ENCODE peak calls at places on chromosomes 2 and 18, in ten cellular contexts. I, V, D, L, B, A, P, R, U and J are unnamed samples. For H3K36me3 and H3K9me3, the result is how much of the 10 kb centered on the place peaks cover.

GRCh38 chr2:53130441-53130943 is 637.1 kb upstream of the CHAC2 start:
- DNase-seq in P (no peak), U (no peak), L (no peak), V (no peak), B (no peak), I (no peak), R (no peak), A (no peak), D (no peak), J (no peak)

GRCh38 chr2:208125242-208125641 is 918 bp upstream of the CRYGD start:
- DNase-seq in V (no peak), A (no peak), I (no peak), P (no peak), U (no peak), D (no peak), R (no peak), L (no peak), B (no peak), J (no peak)

GRCh38 chr2:230942920-230943896 is 18.2 kb upstream of the GPR55 start:
- DNase-seq in V (peak), R (no peak), B (no peak), P (no peak), A (no peak), U (peak), L (no peak), I (no peak), D (peak), J (no peak)

GRCh38 chr2:38187416-38188127 is 111.6 kb upstream of the CYP1B1 start:
- DNase-seq in V (no peak), D (no peak), L (peak), I (no peak), A (no peak), R (peak), B (peak), P (no peak), U (no peak), J (peak)

GRCh38 chr2:213043566-213043965 is 107.8 kb downstream of the IKZF2 start:
- DNase-seq in B (no peak), D (no peak), P (no peak), A (no peak), I (no peak), L (no peak), U (peak), R (no peak), V (no peak), J (no peak)

GRCh38 chr18:49471532-49471931 is 11.1 kb upstream of the DYM start:
- DNase-seq in L (no peak), A (no peak), P (no peak), U (no peak), V (no peak), R (no peak), I (no peak), D (no peak), B (no peak), J (no peak)

GRCh38 chr2:158015428-158016076 is 86.1 kb upstream of the UPP2 start:
- DNase-seq in I (no peak), P (no peak), D (no peak), A (no peak), R (no peak), U (peak), B (no peak), V (no peak), L (no peak), J (no peak)

GRCh38 chr2:102301867-102302362 is 9.4 kb upstream of the IL1RL1 start:
- DNase-seq in L (no peak), D (peak), B (no peak), I (no peak), V (peak), P (peak), U (peak), A (peak), R (peak), J (no peak)

GRCh38 chr2:1136071-1136470 is 185.4 kb downstream of the SNTG2 start:
- DNase-seq in U (no peak), P (no peak), D (no peak), B (no peak), R (no peak), L (no peak), I (peak), A (no peak), V (peak), J (no peak)

GRCh38 chr2:126809357-126809756 is 89.3 kb upstream of the TEX51 start:
- DNase-seq in B (no peak), I (no peak), V (peak), A (no peak), U (no peak), D (no peak), P (no peak), L (no peak), R (no peak), J (no peak)

GRCh38 chr2:71910277-71910676 is 237.4 kb downstream of the CYP26B1 start:
- DNase-seq in V (no peak), B (no peak), U (no peak), P (no peak), I (no peak), D (no peak), L (no peak), R (no peak), A (no peak), J (no peak)

GRCh38 chr2:70983506-70984227 is 5.2 kb downstream of the ANKRD53 start:
- DNase-seq in I (peak), D (no peak), R (no peak), U (no peak), P (no peak), L (no peak), V (peak), A (no peak), B (peak), J (peak)

GRCh38 chr18:23828426-23828825 is 139.2 kb downstream of the LAMA3 start:
- DNase-seq in V (no peak), B (no peak), I (no peak), L (no peak), D (peak), P (peak), R (peak), U (peak), A (no peak), J (no peak)

GRCh38 chr2:95323347-95324155 is 26.4 kb downstream of the KCNIP3 start:
- DNase-seq in D (no peak), L (no peak), U (no peak), I (peak), R (peak), V (peak), B (no peak), P (no peak), A (no peak), J (peak)

GRCh38 chr2:182381225-182381624 is 45.6 kb downstream of the PDE1A start:
- DNase-seq in I (no peak), A (no peak), D (no peak), R (no peak), B (no peak), V (no peak), L (no peak), P (no peak), U (no peak), J (no peak)

GRCh38 chr2:152740743-152741328 is 22.4 kb downstream of the ARL6IP6 start:
- DNase-seq in U (peak), A (no peak), R (peak), D (no peak), B (no peak), P (no peak), I (no peak), V (no peak), L (no peak), J (no peak)

GRCh38 chr18:50398947-50399346 is 24.1 kb downstream of the SKA1 start:
- DNase-seq in V (peak), D (no peak), U (no peak), A (no peak), I (no peak), R (no peak), P (no peak), L (no peak), B (no peak), J (no peak)

GRCh38 chr2:101114815-101115214 is 36.4 kb downstream of the TBC1D8 start:
- DNase-seq in U (no peak), A (no peak), D (no peak), I (peak), L (peak), R (no peak), P (no peak), B (no peak), V (no peak), J (peak)

GRCh38 chr2:67612576-67612981 is 215.4 kb downstream of the ETAA1 start:
- DNase-seq in D (no peak), A (no peak), B (no peak), P (no peak), L (no peak), U (no peak), V (no peak), R (no peak), I (no peak), J (no peak)

GRCh38 chr2:19733390-19733789 is 168.4 kb downstream of the TTC32 start:
- DNase-seq in R (no peak), I (no peak), L (no peak), A (no peak), U (no peak), B (no peak), V (no peak), P (no peak), D (no peak), J (no peak)

GRCh38 chr2:109170645-109171044 is 41.6 kb downstream of the SH3RF3 start:
- DNase-seq in V (peak), A (no peak), U (no peak), I (no peak), D (no peak), P (no peak), L (no peak), B (no peak), R (no peak), J (no peak)

GRCh38 chr18:22103664-22104031 is 65.7 kb upstream of the GATA6 start:
- DNase-seq in B (no peak), A (no peak), R (no peak), V (no peak), P (no peak), I (no peak), L (no peak), D (no peak), U (no peak), J (no peak)

GRCh38 chr2:230666885-230667712 is 45.5 kb upstream of the CAB39 start:
- DNase-seq in A (no peak), U (no peak), R (no peak), I (no peak), L (no peak), D (no peak), P (no peak), V (peak), B (no peak), J (no peak)

GRCh38 chr2:43714164-43714563 is 37.9 kb upstream of the C1GALT1C1L start:
- DNase-seq in U (no peak), V (no peak), D (no peak), L (no peak), B (no peak), I (no peak), R (no peak), A (no peak), P (no peak), J (no peak)

GRCh38 chr18:12391487-12392136 is 14.6 kb upstream of the AFG3L2 start:
- DNase-seq in U (peak), L (no peak), V (peak), P (peak), A (peak), D (peak), I (peak), R (peak), B (peak), J (peak)

GRCh38 chr2:215769246-215769645 is 244.1 kb downstream of the MREG start:
- DNase-seq in L (no peak), P (no peak), R (no peak), V (no peak), A (no peak), B (no peak), I (no peak), U (no peak), D (no peak), J (no peak)

GRCh38 chr2:136344339-136344738 is 226.4 kb upstream of the CXCR4 start:
- DNase-seq in U (no peak), D (no peak), V (no peak), R (no peak), I (no peak), A (no peak), P (no peak), L (no peak), B (no peak), J (no peak)

GRCh38 chr2:237143676-237144440 is 58.2 kb downstream of the COPS8 start:
- DNase-seq in A (no peak), P (no peak), B (no peak), I (no peak), L (no peak), R (no peak), V (no peak), U (no peak), D (no peak), J (no peak)

GRCh38 chr2:197310940-197311485 is 433 bp upstream of the ANKRD44 start:
- DNase-seq in L (no peak), B (no peak), I (no peak), A (no peak), U (no peak), R (no peak), P (no peak), V (no peak), D (no peak), J (no peak)

GRCh38 chr2:28545590-28546195 is 49.8 kb downstream of the PLB1 start:
- DNase-seq in V (no peak), R (no peak), D (no peak), L (no peak), B (no peak), P (no peak), A (no peak), U (peak), I (no peak), J (no peak)

GRCh38 chr2:45299361-45299760 is 290.1 kb upstream of the SIX2 start:
- DNase-seq in L (no peak), A (no peak), B (no peak), D (no peak), U (no peak), V (no peak), P (no peak), R (no peak), I (no peak), J (no peak)

GRCh38 chr2:150581717-150582472 is 94.4 kb upstream of the RND3 start:
- DNase-seq in L (no peak), R (no peak), D (no peak), U (no peak), V (no peak), A (no peak), P (no peak), I (no peak), B (no peak), J (no peak)

GRCh38 chr2:62195421-62196277 is at the start of gene B3GNT2:
- DNase-seq in B (peak), A (peak), V (peak), U (peak), L (peak), I (peak), P (peak), R (peak), D (peak), J (peak)

GRCh38 chr2:96965781-96966514 is 20.4 kb downstream of the FAM178B start:
- DNase-seq in P (no peak), V (no peak), D (no peak), U (no peak), R (no peak), L (no peak), B (no peak), I (no peak), A (no peak), J (no peak)

GRCh38 chr18:78595453-78595852 is 384.2 kb upstream of the SALL3 start:
- DNase-seq in U (no peak), R (no peak), B (no peak), P (no peak), A (no peak), I (no peak), V (no peak), D (no peak), L (no peak), J (no peak)

GRCh38 chr2:102142829-102143449 is 393 bp downstream of the IL1R1 start:
- DNase-seq in B (no peak), U (peak), I (no peak), L (no peak), R (no peak), A (peak), D (no peak), V (peak), P (no peak), J (no peak)

GRCh38 chr2:25854613-25855012 is 23.7 kb downstream of the ASXL2 start:
- DNase-seq in P (no peak), R (no peak), L (no peak), A (no peak), I (no peak), U (no peak), B (no peak), D (no peak), V (no peak), J (no peak)

GRCh38 chr2:25856377-25856776 is 21.9 kb downstream of the ASXL2 start:
- DNase-seq in R (no peak), D (no peak), P (no peak), A (no peak), V (peak), B (no peak), U (no peak), L (no peak), I (peak), J (no peak)

GRCh38 chr2:25851740-25852503 is 26.4 kb downstream of the ASXL2 start:
- DNase-seq in R (peak), U (peak), L (no peak), P (peak), A (peak), D (no peak), V (no peak), I (no peak), B (no peak), J (no peak)

GRCh38 chr2:25855065-25855464 is 23.2 kb downstream of the ASXL2 start:
- DNase-seq in R (no peak), P (no peak), I (no peak), L (no peak), A (no peak), B (no peak), D (no peak), V (no peak), U (no peak), J (no peak)

GRCh38 chr2:25853038-25853638 is 25.1 kb downstream of the ASXL2 start:
- DNase-seq in V (no peak), D (no peak), P (no peak), I (no peak), U (peak), R (no peak), A (no peak), B (no peak), L (no peak), J (no peak)
- H3K27ac ChIP-seq in V (no peak), D (no peak), P (no peak), I (no peak), U (peak), R (no peak), A (no peak), B (no peak), L (no peak), J (no peak)

GRCh38 chr2:187519419-187520120 is 34.7 kb downstream of the TFPI start:
- DNase-seq in U (no peak), A (no peak), I (no peak), P (no peak), D (no peak), V (peak), R (no peak), L (no peak), B (no peak), J (no peak)
- H3K36me3 ChIP-seq in U (under half), A (under half), I (under half), P (under half), D (under half), V (under half), R (under half), L (under half), B (half or more), J (under half)

GRCh38 chr2:239716009-239716408 is 309.1 kb downstream of the NDUFA10 start:
- DNase-seq in B (no peak), A (no peak), L (no peak), U (no peak), I (no peak), P (no peak), V (no peak), D (no peak), R (no peak), J (no peak)

GRCh38 chr2:239715202-239715601 is 309.9 kb downstream of the NDUFA10 start:
- DNase-seq in L (no peak), D (no peak), P (no peak), A (no peak), U (no peak), V (peak), I (no peak), R (no peak), B (peak), J (no peak)

GRCh38 chr2:239715606-239716005 is 309.5 kb downstream of the NDUFA10 start:
- DNase-seq in V (peak), I (no peak), P (no peak), R (no peak), D (no peak), L (peak), U (no peak), A (no peak), B (peak), J (no peak)

GRCh38 chr2:239712755-239713154 is 311.9 kb upstream of the HDAC4 start:
- DNase-seq in L (no peak), P (no peak), D (no peak), I (no peak), U (no peak), A (no peak), V (peak), R (no peak), B (peak), J (no peak)

DNA sequence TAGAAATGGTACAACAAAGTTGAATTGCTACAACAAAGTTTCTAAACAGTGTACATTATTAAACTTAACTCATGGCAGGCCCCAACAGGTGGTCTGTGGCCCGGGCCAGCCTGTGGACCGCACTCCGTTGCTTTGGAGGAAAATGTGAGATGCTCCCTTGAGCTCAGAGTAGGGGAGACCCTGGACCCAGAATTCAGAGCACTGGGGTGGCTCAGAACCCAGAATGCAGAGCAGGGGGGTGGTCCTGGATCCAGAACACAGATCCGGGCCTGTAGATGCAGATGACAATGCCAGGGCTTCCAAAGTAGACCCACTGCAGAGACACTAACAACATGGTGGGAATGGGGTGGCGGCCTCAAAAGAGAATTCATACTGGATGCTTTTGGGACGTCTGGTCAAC is 311.0 kb downstream of the NDUFA10 start:
- DNase-seq in V (no peak), L (no peak), A (no peak), I (no peak), R (no peak), B (peak), P (no peak), D (no peak), U (no peak), J (no peak)
- H3K9me3 ChIP-seq in V (under half), L (under half), A (under half), I (under half), R (under half), B (under half), P (under half), D (under half), U (under half), J (under half)

GRCh38 chr2:200498316-200498715 is 11.6 kb downstream of the KCTD18 start:
- DNase-seq in A (no peak), U (no peak), I (no peak), D (no peak), P (no peak), B (no peak), V (no peak), R (no peak), L (no peak), J (no peak)
- H3K27ac ChIP-seq in A (no peak), U (no peak), I (no peak), D (no peak), P (no peak), B (no peak), V (no peak), R (no peak), L (no peak), J (no peak)

DNA sequence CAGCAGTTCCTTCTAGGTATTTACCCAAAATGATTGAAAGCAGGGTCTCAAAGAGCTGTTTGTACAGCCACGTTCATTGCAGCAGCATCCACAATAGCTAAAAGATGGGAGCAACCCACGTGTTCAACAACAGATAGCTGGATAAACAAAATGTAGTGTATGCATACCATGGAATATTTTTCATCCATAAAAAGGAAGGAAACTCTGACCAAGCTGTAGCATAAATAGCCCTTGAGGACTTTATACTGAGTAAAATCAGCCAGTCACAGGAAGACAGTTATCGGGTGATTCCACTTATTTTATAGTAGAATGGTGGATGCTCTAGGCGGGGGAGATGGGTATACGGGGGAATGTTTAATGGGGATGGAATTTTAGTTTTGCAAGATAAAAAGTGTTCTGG is 7.5 kb downstream of the TRAPPC12 start:
- DNase-seq in P (no peak), V (no peak), D (no peak), A (no peak), L (no peak), R (no peak), U (no peak), B (no peak), I (no peak), J (no peak)
- H3K36me3 ChIP-seq in P (under half), V (under half), D (under half), A (half or more), L (half or more), R (under half), U (under half), B (under half), I (under half), J (under half)

DNA sequence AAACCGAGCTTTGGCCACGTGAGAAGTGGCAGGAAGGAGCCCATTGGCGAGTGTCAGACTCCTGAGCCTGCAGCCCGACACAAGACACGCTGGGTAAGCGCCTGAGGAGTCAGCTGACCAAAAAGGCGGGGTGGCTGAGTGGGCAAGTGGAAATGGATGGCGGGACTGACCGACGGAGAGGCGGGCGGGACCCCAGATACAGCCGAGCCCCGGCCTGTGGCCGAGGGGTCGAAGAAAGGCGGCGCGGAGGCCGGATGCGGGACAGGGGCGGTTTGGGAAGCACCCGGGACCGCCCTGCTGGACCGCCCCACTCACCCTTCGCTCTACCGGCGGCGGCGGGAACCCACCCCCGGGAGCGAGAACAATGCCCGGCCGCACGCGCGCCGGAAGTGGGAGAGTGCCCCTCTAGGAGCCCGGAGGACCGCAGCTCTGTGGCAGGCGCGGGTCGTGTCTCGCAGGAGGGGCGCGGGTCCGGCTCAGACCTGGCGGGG is 22.8 kb downstream of the ZSCAN30 start:
- DNase-seq in R (no peak), V (no peak), L (peak), U (peak), A (no peak), P (peak), B (peak), D (peak), I (no peak), J (peak)
- H3K9me3 ChIP-seq in R (under half), V (under half), L (under half), U (under half), A (under half), P (under half), B (under half), D (under half), I (under half), J (under half)

GRCh38 chr18:61893304-61893970 is 630 bp upstream of the RNF152 start:
- DNase-seq in R (peak), I (peak), P (no peak), A (peak), D (no peak), L (peak), V (peak), U (peak), B (peak), J (peak)
- H3K27ac ChIP-seq in R (peak), I (peak), P (no peak), A (peak), D (no peak), L (peak), V (no peak), U (no peak), B (peak), J (peak)